ENCODE peak calls at places on chromosomes 16 and 17, in six cellular contexts. One of them, this sample, is unnamed.

GRCh38 chr17:65340401-65340800 is 203.2 kb downstream of the RGS9 start:
- DNase-seq in stimulated activated naive B cell treated with anti-CD40 and anti-IgM and Interleukin-4, amounts not matched to agents 10 μg/mL and 1 μg/mL and 100 μg/mL, for 72 hours: no peak
- DNase-seq in HFFc6: no peak
- DNase-seq in stimulated activated CD4-positive, alpha-beta T cell treated with anti-CD3 and anti-CD28 coated beads, Interleukin-2, amount 100 ng/mL, for 24 hours: no peak
- DNase-seq in AG04450: no peak
- DNase-seq in left ventricle myocardium inferior: no peak
- DNase-seq in this sample: no peak

GRCh38 chr16:87951550-87952538 is 610 bp downstream of the BANP start:
- DNase-seq in stimulated activated naive B cell treated with anti-CD40 and anti-IgM and Interleukin-4, amounts not matched to agents 10 μg/mL and 1 μg/mL and 100 μg/mL, for 72 hours: peak; percentile 39
- DNase-seq in HFFc6: no peak
- DNase-seq in stimulated activated CD4-positive, alpha-beta T cell treated with anti-CD3 and anti-CD28 coated beads, Interleukin-2, amount 100 ng/mL, for 24 hours: peak; percentile 32
- DNase-seq in AG04450: no peak
- DNase-seq in left ventricle myocardium inferior: no peak
- DNase-seq in this sample: no peak

GRCh38 chr16:11205754-11206459 is 50.1 kb downstream of the SOCS1 start:
- DNase-seq in stimulated activated naive B cell treated with anti-CD40 and anti-IgM and Interleukin-4, amounts not matched to agents 10 μg/mL and 1 μg/mL and 100 μg/mL, for 72 hours: no peak
- DNase-seq in HFFc6: no peak
- DNase-seq in stimulated activated CD4-positive, alpha-beta T cell treated with anti-CD3 and anti-CD28 coated beads, Interleukin-2, amount 100 ng/mL, for 24 hours: peak; percentile 20
- DNase-seq in AG04450: no peak
- DNase-seq in left ventricle myocardium inferior: no peak
- DNase-seq in this sample: no peak

GRCh38 chr17:78767806-78768205 is 14.3 kb downstream of the CYTH1 start:
- DNase-seq in stimulated activated naive B cell treated with anti-CD40 and anti-IgM and Interleukin-4, amounts not matched to agents 10 μg/mL and 1 μg/mL and 100 μg/mL, for 72 hours: no peak
- DNase-seq in HFFc6: no peak
- DNase-seq in stimulated activated CD4-positive, alpha-beta T cell treated with anti-CD3 and anti-CD28 coated beads, Interleukin-2, amount 100 ng/mL, for 24 hours: no peak
- DNase-seq in AG04450: no peak
- DNase-seq in left ventricle myocardium inferior: no peak
- DNase-seq in this sample: no peak

GRCh38 chr17:38326996-38327792 is 16.6 kb downstream of the GPR179 start:
- DNase-seq in stimulated activated naive B cell treated with anti-CD40 and anti-IgM and Interleukin-4, amounts not matched to agents 10 μg/mL and 1 μg/mL and 100 μg/mL, for 72 hours: no peak
- DNase-seq in HFFc6: no peak
- DNase-seq in stimulated activated CD4-positive, alpha-beta T cell treated with anti-CD3 and anti-CD28 coated beads, Interleukin-2, amount 100 ng/mL, for 24 hours: no peak
- DNase-seq in AG04450: no peak
- DNase-seq in left ventricle myocardium inferior: peak; percentile 28
- DNase-seq in this sample: no peak

GRCh38 chr16:46711106-46711769 is 21.8 kb downstream of the ORC6 start:
- DNase-seq in stimulated activated naive B cell treated with anti-CD40 and anti-IgM and Interleukin-4, amounts not matched to agents 10 μg/mL and 1 μg/mL and 100 μg/mL, for 72 hours: no peak
- DNase-seq in HFFc6: no peak
- DNase-seq in stimulated activated CD4-positive, alpha-beta T cell treated with anti-CD3 and anti-CD28 coated beads, Interleukin-2, amount 100 ng/mL, for 24 hours: no peak
- DNase-seq in AG04450: no peak
- DNase-seq in left ventricle myocardium inferior: peak; percentile 76
- DNase-seq in this sample: no peak

GRCh38 chr16:89711601-89712475 is 8.9 kb downstream of the VPS9D1 start:
- DNase-seq in stimulated activated naive B cell treated with anti-CD40 and anti-IgM and Interleukin-4, amounts not matched to agents 10 μg/mL and 1 μg/mL and 100 μg/mL, for 72 hours: peak; percentile 53
- DNase-seq in HFFc6: peak; percentile 55
- DNase-seq in stimulated activated CD4-positive, alpha-beta T cell treated with anti-CD3 and anti-CD28 coated beads, Interleukin-2, amount 100 ng/mL, for 24 hours: peak; percentile 80
- DNase-seq in AG04450: no peak
- DNase-seq in left ventricle myocardium inferior: no peak
- DNase-seq in this sample: no peak

GRCh38 chr16:56574625-56575024 is 9.8 kb downstream of the MT4 start:
- DNase-seq in stimulated activated naive B cell treated with anti-CD40 and anti-IgM and Interleukin-4, amounts not matched to agents 10 μg/mL and 1 μg/mL and 100 μg/mL, for 72 hours: no peak
- DNase-seq in HFFc6: no peak
- DNase-seq in stimulated activated CD4-positive, alpha-beta T cell treated with anti-CD3 and anti-CD28 coated beads, Interleukin-2, amount 100 ng/mL, for 24 hours: no peak
- DNase-seq in AG04450: no peak
- DNase-seq in left ventricle myocardium inferior: no peak
- DNase-seq in this sample: no peak

GRCh38 chr17:14903810-14904209 is 361.3 kb downstream of the PMP22 start:
- DNase-seq in stimulated activated naive B cell treated with anti-CD40 and anti-IgM and Interleukin-4, amounts not matched to agents 10 μg/mL and 1 μg/mL and 100 μg/mL, for 72 hours: no peak
- DNase-seq in HFFc6: peak; percentile 6
- DNase-seq in stimulated activated CD4-positive, alpha-beta T cell treated with anti-CD3 and anti-CD28 coated beads, Interleukin-2, amount 100 ng/mL, for 24 hours: no peak
- DNase-seq in AG04450: no peak
- DNase-seq in left ventricle myocardium inferior: no peak
- DNase-seq in this sample: no peak

GRCh38 chr17:33192961-33193911 is 99.9 kb downstream of the ASIC2 start:
- DNase-seq in stimulated activated naive B cell treated with anti-CD40 and anti-IgM and Interleukin-4, amounts not matched to agents 10 μg/mL and 1 μg/mL and 100 μg/mL, for 72 hours: no peak
- DNase-seq in HFFc6: no peak
- DNase-seq in stimulated activated CD4-positive, alpha-beta T cell treated with anti-CD3 and anti-CD28 coated beads, Interleukin-2, amount 100 ng/mL, for 24 hours: no peak
- DNase-seq in AG04450: no peak
- DNase-seq in left ventricle myocardium inferior: no peak
- DNase-seq in this sample: no peak

GRCh38 chr17:280216-280615 is 72.4 kb downstream of the RPH3AL start:
- DNase-seq in stimulated activated naive B cell treated with anti-CD40 and anti-IgM and Interleukin-4, amounts not matched to agents 10 μg/mL and 1 μg/mL and 100 μg/mL, for 72 hours: no peak
- DNase-seq in HFFc6: no peak
- DNase-seq in stimulated activated CD4-positive, alpha-beta T cell treated with anti-CD3 and anti-CD28 coated beads, Interleukin-2, amount 100 ng/mL, for 24 hours: no peak
- DNase-seq in AG04450: no peak
- DNase-seq in left ventricle myocardium inferior: no peak
- DNase-seq in this sample: no peak

GRCh38 chr16:35305476-35305875 is 1846.1 kb downstream of the TP53TG3F start:
- DNase-seq in stimulated activated naive B cell treated with anti-CD40 and anti-IgM and Interleukin-4, amounts not matched to agents 10 μg/mL and 1 μg/mL and 100 μg/mL, for 72 hours: no peak
- DNase-seq in HFFc6: no peak
- DNase-seq in stimulated activated CD4-positive, alpha-beta T cell treated with anti-CD3 and anti-CD28 coated beads, Interleukin-2, amount 100 ng/mL, for 24 hours: no peak
- DNase-seq in AG04450: no peak
- DNase-seq in left ventricle myocardium inferior: no peak
- DNase-seq in this sample: no peak

GRCh38 chr16:56933266-56933619 is 1.3 kb downstream of the HERPUD1 start:
- DNase-seq in stimulated activated naive B cell treated with anti-CD40 and anti-IgM and Interleukin-4, amounts not matched to agents 10 μg/mL and 1 μg/mL and 100 μg/mL, for 72 hours: no peak
- DNase-seq in HFFc6: no peak
- DNase-seq in stimulated activated CD4-positive, alpha-beta T cell treated with anti-CD3 and anti-CD28 coated beads, Interleukin-2, amount 100 ng/mL, for 24 hours: no peak
- DNase-seq in AG04450: no peak
- DNase-seq in left ventricle myocardium inferior: no peak
- DNase-seq in this sample: no peak

GRCh38 chr16:88742896-88743605 is 36.7 kb downstream of the CTU2 start:
- DNase-seq in stimulated activated naive B cell treated with anti-CD40 and anti-IgM and Interleukin-4, amounts not matched to agents 10 μg/mL and 1 μg/mL and 100 μg/mL, for 72 hours: no peak
- DNase-seq in HFFc6: no peak
- DNase-seq in stimulated activated CD4-positive, alpha-beta T cell treated with anti-CD3 and anti-CD28 coated beads, Interleukin-2, amount 100 ng/mL, for 24 hours: no peak
- DNase-seq in AG04450: no peak
- DNase-seq in left ventricle myocardium inferior: no peak
- DNase-seq in this sample: no peak

GRCh38 chr17:61465550-61466237 is 13.5 kb downstream of the TBX4 start:
- DNase-seq in stimulated activated naive B cell treated with anti-CD40 and anti-IgM and Interleukin-4, amounts not matched to agents 10 μg/mL and 1 μg/mL and 100 μg/mL, for 72 hours: no peak
- DNase-seq in HFFc6: no peak
- DNase-seq in stimulated activated CD4-positive, alpha-beta T cell treated with anti-CD3 and anti-CD28 coated beads, Interleukin-2, amount 100 ng/mL, for 24 hours: no peak
- DNase-seq in AG04450: no peak
- DNase-seq in left ventricle myocardium inferior: no peak
- DNase-seq in this sample: no peak

GRCh38 chr17:18247613-18248001 is 10.9 kb downstream of the FLII start:
- DNase-seq in stimulated activated naive B cell treated with anti-CD40 and anti-IgM and Interleukin-4, amounts not matched to agents 10 μg/mL and 1 μg/mL and 100 μg/mL, for 72 hours: no peak
- DNase-seq in HFFc6: no peak
- DNase-seq in stimulated activated CD4-positive, alpha-beta T cell treated with anti-CD3 and anti-CD28 coated beads, Interleukin-2, amount 100 ng/mL, for 24 hours: no peak
- DNase-seq in AG04450: no peak
- DNase-seq in left ventricle myocardium inferior: peak; percentile 48
- DNase-seq in this sample: no peak

GRCh38 chr17:47811709-47812108 is 9.9 kb downstream of the OSBPL7 start:
- DNase-seq in stimulated activated naive B cell treated with anti-CD40 and anti-IgM and Interleukin-4, amounts not matched to agents 10 μg/mL and 1 μg/mL and 100 μg/mL, for 72 hours: no peak
- DNase-seq in HFFc6: no peak
- DNase-seq in stimulated activated CD4-positive, alpha-beta T cell treated with anti-CD3 and anti-CD28 coated beads, Interleukin-2, amount 100 ng/mL, for 24 hours: no peak
- DNase-seq in AG04450: no peak
- DNase-seq in left ventricle myocardium inferior: no peak
- DNase-seq in this sample: no peak

GRCh38 chr16:77868478-77868877 is 80.1 kb downstream of the VAT1L start:
- DNase-seq in stimulated activated naive B cell treated with anti-CD40 and anti-IgM and Interleukin-4, amounts not matched to agents 10 μg/mL and 1 μg/mL and 100 μg/mL, for 72 hours: no peak
- DNase-seq in HFFc6: no peak
- DNase-seq in stimulated activated CD4-positive, alpha-beta T cell treated with anti-CD3 and anti-CD28 coated beads, Interleukin-2, amount 100 ng/mL, for 24 hours: peak; percentile 14
- DNase-seq in AG04450: no peak
- DNase-seq in left ventricle myocardium inferior: no peak
- DNase-seq in this sample: no peak

GRCh38 chr16:54633943-54634362 is 296.7 kb upstream of the IRX5 start:
- DNase-seq in stimulated activated naive B cell treated with anti-CD40 and anti-IgM and Interleukin-4, amounts not matched to agents 10 μg/mL and 1 μg/mL and 100 μg/mL, for 72 hours: no peak
- DNase-seq in HFFc6: no peak
- DNase-seq in stimulated activated CD4-positive, alpha-beta T cell treated with anti-CD3 and anti-CD28 coated beads, Interleukin-2, amount 100 ng/mL, for 24 hours: no peak
- DNase-seq in AG04450: no peak
- DNase-seq in left ventricle myocardium inferior: no peak
- DNase-seq in this sample: no peak

GRCh38 chr16:995087-995486 is 13.5 kb downstream of the SOX8 start:
- DNase-seq in stimulated activated naive B cell treated with anti-CD40 and anti-IgM and Interleukin-4, amounts not matched to agents 10 μg/mL and 1 μg/mL and 100 μg/mL, for 72 hours: no peak
- DNase-seq in HFFc6: peak; percentile 19
- DNase-seq in stimulated activated CD4-positive, alpha-beta T cell treated with anti-CD3 and anti-CD28 coated beads, Interleukin-2, amount 100 ng/mL, for 24 hours: no peak
- DNase-seq in AG04450: no peak
- DNase-seq in left ventricle myocardium inferior: no peak
- DNase-seq in this sample: no peak

GRCh38 chr16:27264151-27264550 is 4.4 kb downstream of the NSMCE1 start:
- DNase-seq in stimulated activated naive B cell treated with anti-CD40 and anti-IgM and Interleukin-4, amounts not matched to agents 10 μg/mL and 1 μg/mL and 100 μg/mL, for 72 hours: no peak
- DNase-seq in HFFc6: peak; percentile 70
- DNase-seq in stimulated activated CD4-positive, alpha-beta T cell treated with anti-CD3 and anti-CD28 coated beads, Interleukin-2, amount 100 ng/mL, for 24 hours: no peak
- DNase-seq in AG04450: no peak
- DNase-seq in left ventricle myocardium inferior: no peak
- DNase-seq in this sample: no peak

GRCh38 chr17:38673714-38674012 is 1.1 kb downstream of the EPOP start:
- DNase-seq in stimulated activated naive B cell treated with anti-CD40 and anti-IgM and Interleukin-4, amounts not matched to agents 10 μg/mL and 1 μg/mL and 100 μg/mL, for 72 hours: no peak
- DNase-seq in HFFc6: no peak
- DNase-seq in stimulated activated CD4-positive, alpha-beta T cell treated with anti-CD3 and anti-CD28 coated beads, Interleukin-2, amount 100 ng/mL, for 24 hours: no peak
- DNase-seq in AG04450: no peak
- DNase-seq in left ventricle myocardium inferior: peak; percentile 22
- DNase-seq in this sample: no peak

GRCh38 chr16:3065069-3065741 is at the start of gene IL32:
- DNase-seq in stimulated activated naive B cell treated with anti-CD40 and anti-IgM and Interleukin-4, amounts not matched to agents 10 μg/mL and 1 μg/mL and 100 μg/mL, for 72 hours: no peak
- DNase-seq in HFFc6: peak; percentile 16
- DNase-seq in stimulated activated CD4-positive, alpha-beta T cell treated with anti-CD3 and anti-CD28 coated beads, Interleukin-2, amount 100 ng/mL, for 24 hours: peak; percentile 81
- DNase-seq in AG04450: peak; percentile 36
- DNase-seq in left ventricle myocardium inferior: peak; percentile 61
- DNase-seq in this sample: no peak

GRCh38 chr17:76940738-76941350 is 72.6 kb downstream of the MGAT5B start:
- DNase-seq in stimulated activated naive B cell treated with anti-CD40 and anti-IgM and Interleukin-4, amounts not matched to agents 10 μg/mL and 1 μg/mL and 100 μg/mL, for 72 hours: no peak
- DNase-seq in HFFc6: no peak
- DNase-seq in stimulated activated CD4-positive, alpha-beta T cell treated with anti-CD3 and anti-CD28 coated beads, Interleukin-2, amount 100 ng/mL, for 24 hours: peak; percentile 9
- DNase-seq in AG04450: no peak
- DNase-seq in left ventricle myocardium inferior: no peak
- DNase-seq in this sample: no peak

GRCh38 chr16:48810803-48811453 is 200.9 kb upstream of the N4BP1 start:
- DNase-seq in stimulated activated naive B cell treated with anti-CD40 and anti-IgM and Interleukin-4, amounts not matched to agents 10 μg/mL and 1 μg/mL and 100 μg/mL, for 72 hours: no peak
- DNase-seq in HFFc6: no peak
- DNase-seq in stimulated activated CD4-positive, alpha-beta T cell treated with anti-CD3 and anti-CD28 coated beads, Interleukin-2, amount 100 ng/mL, for 24 hours: no peak
- DNase-seq in AG04450: no peak
- DNase-seq in left ventricle myocardium inferior: no peak
- DNase-seq in this sample: no peak

GRCh38 chr17:82517230-82517865 is 2.2 kb upstream of the FOXK2 start:
- DNase-seq in stimulated activated naive B cell treated with anti-CD40 and anti-IgM and Interleukin-4, amounts not matched to agents 10 μg/mL and 1 μg/mL and 100 μg/mL, for 72 hours: no peak
- DNase-seq in HFFc6: no peak
- DNase-seq in stimulated activated CD4-positive, alpha-beta T cell treated with anti-CD3 and anti-CD28 coated beads, Interleukin-2, amount 100 ng/mL, for 24 hours: no peak
- DNase-seq in AG04450: no peak
- DNase-seq in left ventricle myocardium inferior: no peak
- DNase-seq in this sample: no peak

GRCh38 chr17:74516561-74516960 is 14.7 kb downstream of the CD300LB start:
- DNase-seq in stimulated activated naive B cell treated with anti-CD40 and anti-IgM and Interleukin-4, amounts not matched to agents 10 μg/mL and 1 μg/mL and 100 μg/mL, for 72 hours: no peak
- DNase-seq in HFFc6: no peak
- DNase-seq in stimulated activated CD4-positive, alpha-beta T cell treated with anti-CD3 and anti-CD28 coated beads, Interleukin-2, amount 100 ng/mL, for 24 hours: no peak
- DNase-seq in AG04450: no peak
- DNase-seq in left ventricle myocardium inferior: no peak
- DNase-seq in this sample: no peak

GRCh38 chr16:81902025-81902424 is 109.2 kb downstream of the SDR42E1 start:
- DNase-seq in stimulated activated naive B cell treated with anti-CD40 and anti-IgM and Interleukin-4, amounts not matched to agents 10 μg/mL and 1 μg/mL and 100 μg/mL, for 72 hours: no peak
- DNase-seq in HFFc6: no peak
- DNase-seq in stimulated activated CD4-positive, alpha-beta T cell treated with anti-CD3 and anti-CD28 coated beads, Interleukin-2, amount 100 ng/mL, for 24 hours: no peak
- DNase-seq in AG04450: no peak
- DNase-seq in left ventricle myocardium inferior: no peak
- DNase-seq in this sample: no peak

GRCh38 chr17:57782051-57782490 is 37.0 kb upstream of the CCDC182 start:
- DNase-seq in stimulated activated naive B cell treated with anti-CD40 and anti-IgM and Interleukin-4, amounts not matched to agents 10 μg/mL and 1 μg/mL and 100 μg/mL, for 72 hours: no peak
- DNase-seq in HFFc6: no peak
- DNase-seq in stimulated activated CD4-positive, alpha-beta T cell treated with anti-CD3 and anti-CD28 coated beads, Interleukin-2, amount 100 ng/mL, for 24 hours: no peak
- DNase-seq in AG04450: no peak
- DNase-seq in left ventricle myocardium inferior: no peak
- DNase-seq in this sample: no peak

This sample was measured in SIG-M5.